ENCODE peak calls at places on chromosomes 3 and 15, in six cellular contexts. One of them, this sample, is unnamed.

GRCh38 chr3:158842946-158843345 is 41.1 kb downstream of the MFSD1 start:
- DNase-seq in heart right ventricle: no peak
- DNase-seq in AG09319: no peak
- DNase-seq in lower leg skin: no peak
- DNase-seq in nephron progenitor cell: no peak
- DNase-seq in D721Med: no peak
- DNase-seq in this sample: no peak

GRCh38 chr3:197024881-197025735 is 4.5 kb downstream of the MELTF start:
- DNase-seq in heart right ventricle: no peak
- DNase-seq in AG09319: no peak
- DNase-seq in lower leg skin: no peak
- DNase-seq in nephron progenitor cell: no peak
- DNase-seq in D721Med: peak
- DNase-seq in this sample: peak

GRCh38 chr3:131503328-131503650 is 518 bp upstream of the MRPL3 start:
- DNase-seq in heart right ventricle: no peak
- DNase-seq in AG09319: peak
- DNase-seq in lower leg skin: no peak
- DNase-seq in nephron progenitor cell: no peak
- DNase-seq in D721Med: no peak
- DNase-seq in this sample: no peak

GRCh38 chr3:126964261-126964660 is 18.7 kb upstream of the PLXNA1 start:
- DNase-seq in heart right ventricle: no peak
- DNase-seq in AG09319: no peak
- DNase-seq in lower leg skin: no peak
- DNase-seq in nephron progenitor cell: no peak
- DNase-seq in D721Med: no peak
- DNase-seq in this sample: no peak

GRCh38 chr3:67109651-67110204 is 111.6 kb downstream of the KBTBD8 start:
- DNase-seq in heart right ventricle: no peak
- DNase-seq in AG09319: peak
- DNase-seq in lower leg skin: no peak
- DNase-seq in nephron progenitor cell: no peak
- DNase-seq in D721Med: no peak
- DNase-seq in this sample: no peak

GRCh38 chr3:117045143-117045542 is 335.6 kb downstream of the TUSC7 start:
- DNase-seq in heart right ventricle: no peak
- DNase-seq in AG09319: no peak
- DNase-seq in lower leg skin: no peak
- DNase-seq in nephron progenitor cell: peak
- DNase-seq in D721Med: no peak
- DNase-seq in this sample: no peak

GRCh38 chr15:66803182-66803729 is 101.2 kb downstream of the SMAD6 start:
- DNase-seq in heart right ventricle: peak
- DNase-seq in AG09319: peak
- DNase-seq in lower leg skin: peak
- DNase-seq in nephron progenitor cell: peak
- DNase-seq in D721Med: no peak
- DNase-seq in this sample: no peak

GRCh38 chr3:129554356-129555120 is 11.6 kb downstream of the H1-8 start:
- DNase-seq in heart right ventricle: no peak
- DNase-seq in AG09319: no peak
- DNase-seq in lower leg skin: no peak
- DNase-seq in nephron progenitor cell: no peak
- DNase-seq in D721Med: no peak
- DNase-seq in this sample: no peak

GRCh38 chr15:41568350-41569017 is 9.5 kb downstream of the TYRO3 start:
- DNase-seq in heart right ventricle: no peak
- DNase-seq in AG09319: no peak
- DNase-seq in lower leg skin: no peak
- DNase-seq in nephron progenitor cell: peak
- DNase-seq in D721Med: no peak
- DNase-seq in this sample: no peak

GRCh38 chr15:76987896-76988860 is 6.7 kb upstream of the PSTPIP1 start:
- DNase-seq in heart right ventricle: peak
- DNase-seq in AG09319: no peak
- DNase-seq in lower leg skin: peak
- DNase-seq in nephron progenitor cell: no peak
- DNase-seq in D721Med: no peak
- DNase-seq in this sample: no peak

GRCh38 chr15:77866186-77866585 is 211.3 kb downstream of the TBC1D2B start:
- DNase-seq in heart right ventricle: no peak
- DNase-seq in AG09319: no peak
- DNase-seq in lower leg skin: no peak
- DNase-seq in nephron progenitor cell: no peak
- DNase-seq in D721Med: no peak
- DNase-seq in this sample: no peak

GRCh38 chr3:62559831-62560445 is 186.6 kb upstream of the FEZF2 start:
- DNase-seq in heart right ventricle: no peak
- DNase-seq in AG09319: peak
- DNase-seq in lower leg skin: no peak
- DNase-seq in nephron progenitor cell: no peak
- DNase-seq in D721Med: no peak
- DNase-seq in this sample: no peak

GRCh38 chr3:58222161-58222724 is 11.5 kb upstream of the DNASE1L3 start:
- DNase-seq in heart right ventricle: no peak
- DNase-seq in AG09319: no peak
- DNase-seq in lower leg skin: no peak
- DNase-seq in nephron progenitor cell: no peak
- DNase-seq in D721Med: no peak
- DNase-seq in this sample: no peak

GRCh38 chr15:68278345-68279217 is 1.0 kb downstream of the FEM1B start:
- DNase-seq in heart right ventricle: no peak
- DNase-seq in AG09319: no peak
- DNase-seq in lower leg skin: no peak
- DNase-seq in nephron progenitor cell: no peak
- DNase-seq in D721Med: no peak
- DNase-seq in this sample: no peak

GRCh38 chr3:152365766-152366593 is 97.3 kb downstream of the MBNL1 start:
- DNase-seq in heart right ventricle: no peak
- DNase-seq in AG09319: no peak
- DNase-seq in lower leg skin: no peak
- DNase-seq in nephron progenitor cell: no peak
- DNase-seq in D721Med: no peak
- DNase-seq in this sample: no peak

GRCh38 chr15:65577129-65577996 is 33.6 kb downstream of the INTS14 start:
- DNase-seq in heart right ventricle: no peak
- DNase-seq in AG09319: no peak
- DNase-seq in lower leg skin: no peak
- DNase-seq in nephron progenitor cell: no peak
- DNase-seq in D721Med: no peak
- DNase-seq in this sample: no peak

GRCh38 chr15:44023176-44023575 is 171.9 kb downstream of the FRMD5 start:
- DNase-seq in heart right ventricle: no peak
- DNase-seq in AG09319: no peak
- DNase-seq in lower leg skin: no peak
- DNase-seq in nephron progenitor cell: no peak
- DNase-seq in D721Med: no peak
- DNase-seq in this sample: no peak

GRCh38 chr15:68896178-68896577 is 34.1 kb upstream of the SPESP1 start:
- DNase-seq in heart right ventricle: no peak
- DNase-seq in AG09319: no peak
- DNase-seq in lower leg skin: no peak
- DNase-seq in nephron progenitor cell: no peak
- DNase-seq in D721Med: no peak
- DNase-seq in this sample: no peak

GRCh38 chr3:100875239-100875638 is 118.0 kb downstream of the ABI3BP start:
- DNase-seq in heart right ventricle: peak
- DNase-seq in AG09319: no peak
- DNase-seq in lower leg skin: no peak
- DNase-seq in nephron progenitor cell: no peak
- DNase-seq in D721Med: no peak
- DNase-seq in this sample: no peak

GRCh38 chr3:181610973-181611265 is 100.8 kb upstream of the SOX2 start:
- DNase-seq in heart right ventricle: no peak
- DNase-seq in AG09319: no peak
- DNase-seq in lower leg skin: no peak
- DNase-seq in nephron progenitor cell: no peak
- DNase-seq in D721Med: no peak
- DNase-seq in this sample: no peak

GRCh38 chr3:99269606-99270355 is 368.3 kb upstream of the DCBLD2 start:
- DNase-seq in heart right ventricle: peak
- DNase-seq in AG09319: peak
- DNase-seq in lower leg skin: peak
- DNase-seq in nephron progenitor cell: no peak
- DNase-seq in D721Med: no peak
- DNase-seq in this sample: no peak

GRCh38 chr15:96351801-96352593 is 21.5 kb downstream of the NR2F2 start:
- DNase-seq in heart right ventricle: peak
- DNase-seq in AG09319: no peak
- DNase-seq in lower leg skin: no peak
- DNase-seq in nephron progenitor cell: peak
- DNase-seq in D721Med: no peak
- DNase-seq in this sample: no peak

GRCh38 chr3:187223799-187224198 is 26.5 kb downstream of the RTP1 start:
- DNase-seq in heart right ventricle: no peak
- DNase-seq in AG09319: no peak
- DNase-seq in lower leg skin: no peak
- DNase-seq in nephron progenitor cell: no peak
- DNase-seq in D721Med: no peak
- DNase-seq in this sample: no peak

GRCh38 chr3:194574639-194575483 is 58.4 kb downstream of the TMEM44 start:
- DNase-seq in heart right ventricle: no peak
- DNase-seq in AG09319: no peak
- DNase-seq in lower leg skin: peak
- DNase-seq in nephron progenitor cell: no peak
- DNase-seq in D721Med: no peak
- DNase-seq in this sample: no peak
- TF ChIP-seq CTCF in heart right ventricle: no peak
- TF ChIP-seq CTCF in AG09319: peak
- TF ChIP-seq CTCF in lower leg skin: no peak
- TF ChIP-seq CTCF in nephron progenitor cell: no peak
- TF ChIP-seq CTCF in D721Med: no peak
- TF ChIP-seq CTCF in this sample: no peak

DNA sequence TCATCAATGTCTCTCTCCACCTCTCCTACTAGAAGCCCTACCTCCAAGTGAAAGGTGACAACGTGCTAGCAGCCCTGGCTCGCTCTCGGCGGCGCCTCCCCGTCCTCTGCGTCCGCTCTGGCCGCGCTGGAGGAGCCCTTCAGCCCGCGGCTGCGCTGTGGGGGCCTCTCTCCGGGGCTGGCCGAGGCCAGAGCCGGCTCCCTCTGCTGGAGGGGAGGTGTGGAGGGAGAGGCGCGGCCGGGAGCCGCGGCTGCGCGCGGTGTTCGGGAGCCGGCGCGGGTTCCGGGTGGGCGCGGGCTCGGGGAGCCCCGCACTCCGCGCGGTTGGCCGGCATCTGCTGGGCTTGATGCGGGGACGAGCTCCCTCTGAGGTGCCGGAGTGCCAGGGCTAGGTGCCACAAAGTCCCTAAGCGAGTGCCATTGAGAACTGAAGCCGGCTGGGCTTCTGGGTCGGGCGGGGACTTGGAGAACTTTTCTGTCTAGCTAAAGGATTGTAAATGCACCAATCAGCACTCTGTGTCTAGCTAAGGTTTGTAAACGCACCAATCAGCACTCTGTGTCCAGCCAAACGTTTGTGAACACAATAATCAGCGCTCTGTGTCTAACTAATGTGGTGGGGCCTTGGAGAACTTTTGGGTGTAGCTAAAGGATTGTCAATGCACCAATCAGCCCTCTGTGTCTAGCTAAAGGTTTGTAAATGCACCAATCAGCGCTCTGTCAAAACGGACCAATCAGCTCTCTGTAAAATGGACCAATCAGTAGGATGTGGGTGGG is 84.8 kb upstream of the ARRDC4 start:
- DNase-seq in heart right ventricle: peak
- DNase-seq in AG09319: no peak
- DNase-seq in lower leg skin: no peak
- DNase-seq in nephron progenitor cell: no peak
- DNase-seq in D721Med: no peak
- DNase-seq in this sample: no peak
- TF ChIP-seq CTCF in heart right ventricle: no peak
- TF ChIP-seq CTCF in AG09319: no peak
- TF ChIP-seq CTCF in lower leg skin: no peak
- TF ChIP-seq CTCF in nephron progenitor cell: no peak
- TF ChIP-seq CTCF in D721Med: no peak
- TF ChIP-seq CTCF in this sample: no peak

GRCh38 chr3:188361888-188362287 is 207.9 kb downstream of the LPP start:
- DNase-seq in heart right ventricle: no peak
- DNase-seq in AG09319: no peak
- DNase-seq in lower leg skin: no peak
- DNase-seq in nephron progenitor cell: no peak
- DNase-seq in D721Med: no peak
- DNase-seq in this sample: no peak

GRCh38 chr3:188360364-188360881 is 206.5 kb downstream of the LPP start:
- DNase-seq in heart right ventricle: no peak
- DNase-seq in AG09319: no peak
- DNase-seq in lower leg skin: no peak
- DNase-seq in nephron progenitor cell: no peak
- DNase-seq in D721Med: no peak
- DNase-seq in this sample: no peak

GRCh38 chr3:188358787-188359493 is 205.0 kb downstream of the LPP start:
- DNase-seq in heart right ventricle: no peak
- DNase-seq in AG09319: no peak
- DNase-seq in lower leg skin: no peak
- DNase-seq in nephron progenitor cell: no peak
- DNase-seq in D721Med: no peak
- DNase-seq in this sample: no peak

GRCh38 chr3:188365184-188365583 is 211.2 kb downstream of the LPP start:
- DNase-seq in heart right ventricle: no peak
- DNase-seq in AG09319: no peak
- DNase-seq in lower leg skin: no peak
- DNase-seq in nephron progenitor cell: no peak
- DNase-seq in D721Med: no peak
- DNase-seq in this sample: no peak

GRCh38 chr3:188362405-188362831 is 208.5 kb downstream of the LPP start:
- DNase-seq in heart right ventricle: no peak
- DNase-seq in AG09319: peak
- DNase-seq in lower leg skin: no peak
- DNase-seq in nephron progenitor cell: no peak
- DNase-seq in D721Med: no peak
- DNase-seq in this sample: no peak
- TF ChIP-seq CTCF in heart right ventricle: no peak
- TF ChIP-seq CTCF in AG09319: peak
- TF ChIP-seq CTCF in lower leg skin: no peak
- TF ChIP-seq CTCF in nephron progenitor cell: no peak
- TF ChIP-seq CTCF in D721Med: no peak
- TF ChIP-seq CTCF in this sample: no peak

GRCh38 chr15:89492934-89493631 is 3.3 kb downstream of the RHCG start:
- DNase-seq in heart right ventricle: no peak
- DNase-seq in AG09319: no peak
- DNase-seq in lower leg skin: no peak
- DNase-seq in nephron progenitor cell: no peak
- DNase-seq in D721Med: no peak
- DNase-seq in this sample: peak

GRCh38 chr15:89494006-89494405 is 2.4 kb downstream of the RHCG start:
- DNase-seq in heart right ventricle: no peak
- DNase-seq in AG09319: no peak
- DNase-seq in lower leg skin: no peak
- DNase-seq in nephron progenitor cell: no peak
- DNase-seq in D721Med: no peak
- DNase-seq in this sample: no peak

GRCh38 chr15:89495638-89496145 is 691 bp downstream of the RHCG start:
- DNase-seq in heart right ventricle: no peak
- DNase-seq in AG09319: no peak
- DNase-seq in lower leg skin: no peak
- DNase-seq in nephron progenitor cell: no peak
- DNase-seq in D721Med: no peak
- DNase-seq in this sample: peak

GRCh38 chr15:89496155-89497098 is at the start of gene RHCG:
- DNase-seq in heart right ventricle: no peak
- DNase-seq in AG09319: no peak
- DNase-seq in lower leg skin: no peak
- DNase-seq in nephron progenitor cell: peak
- DNase-seq in D721Med: no peak
- DNase-seq in this sample: peak

GRCh38 chr15:89494941-89495637 is 1.3 kb downstream of the RHCG start:
- DNase-seq in heart right ventricle: no peak
- DNase-seq in AG09319: no peak
- DNase-seq in lower leg skin: no peak
- DNase-seq in nephron progenitor cell: peak
- DNase-seq in D721Med: no peak
- DNase-seq in this sample: peak
- TF ChIP-seq CTCF in heart right ventricle: peak
- TF ChIP-seq CTCF in AG09319: peak
- TF ChIP-seq CTCF in lower leg skin: no peak
- TF ChIP-seq CTCF in nephron progenitor cell: peak
- TF ChIP-seq CTCF in D721Med: peak
- TF ChIP-seq CTCF in this sample: no peak

This sample was measured in vagina.